ENCODE peak calls at places on chromosomes 2 and 18, in five cellular contexts. One of them, this sample, is unnamed.

GRCh38 chr2:26492749-26493515 is 15.0 kb upstream of the OTOF start:
- DNase-seq in uterus: no peak
- DNase-seq in fibroblast of pulmonary artery: no peak
- DNase-seq in pancreas: no peak
- DNase-seq in neural crest cell: no peak
- DNase-seq in this sample: no peak

GRCh38 chr18:35610089-35610488 is 28.5 kb downstream of the GALNT1 start:
- DNase-seq in pancreas: no peak
- DNase-seq in uterus: no peak
- DNase-seq in fibroblast of pulmonary artery: no peak
- DNase-seq in neural crest cell: no peak
- DNase-seq in this sample: no peak

GRCh38 chr2:239274391-239275001 is 126.3 kb downstream of the HDAC4 start:
- DNase-seq in uterus: peak; percentile 53
- DNase-seq in pancreas: no peak
- DNase-seq in neural crest cell: no peak
- DNase-seq in fibroblast of pulmonary artery: peak; percentile 53
- DNase-seq in this sample: no peak

GRCh38 chr2:26843041-26843440 is 4.9 kb upstream of the DPYSL5 start:
- DNase-seq in neural crest cell: no peak
- DNase-seq in fibroblast of pulmonary artery: no peak
- DNase-seq in pancreas: no peak
- DNase-seq in uterus: no peak
- DNase-seq in this sample: no peak

GRCh38 chr2:64262068-64262467 is 117.8 kb upstream of the PELI1 start:
- DNase-seq in neural crest cell: no peak
- DNase-seq in uterus: peak; percentile 46
- DNase-seq in fibroblast of pulmonary artery: peak; percentile 55
- DNase-seq in pancreas: no peak
- DNase-seq in this sample: no peak

GRCh38 chr2:152649997-152650396 is 67.3 kb downstream of the PRPF40A start:
- DNase-seq in uterus: no peak
- DNase-seq in fibroblast of pulmonary artery: no peak
- DNase-seq in neural crest cell: no peak
- DNase-seq in pancreas: no peak
- DNase-seq in this sample: no peak

GRCh38 chr2:233243348-233243747 is 8.1 kb upstream of the ATG16L1 start:
- DNase-seq in fibroblast of pulmonary artery: no peak
- DNase-seq in neural crest cell: no peak
- DNase-seq in uterus: no peak
- DNase-seq in pancreas: no peak
- DNase-seq in this sample: no peak

GRCh38 chr2:119512946-119513345 is 11.3 kb downstream of the SCTR start:
- DNase-seq in uterus: no peak
- DNase-seq in pancreas: no peak
- DNase-seq in neural crest cell: no peak
- DNase-seq in fibroblast of pulmonary artery: no peak
- DNase-seq in this sample: no peak

GRCh38 chr18:5051207-5051606 is 145.8 kb downstream of the AKAIN1 start:
- DNase-seq in pancreas: no peak
- DNase-seq in uterus: no peak
- DNase-seq in neural crest cell: no peak
- DNase-seq in fibroblast of pulmonary artery: no peak
- DNase-seq in this sample: no peak

GRCh38 chr2:66506265-66506664 is 71.3 kb downstream of the MEIS1 start:
- DNase-seq in neural crest cell: no peak
- DNase-seq in fibroblast of pulmonary artery: no peak
- DNase-seq in pancreas: peak; percentile 36
- DNase-seq in uterus: no peak
- DNase-seq in this sample: no peak

GRCh38 chr2:150612957-150613710 is 125.7 kb upstream of the RND3 start:
- DNase-seq in pancreas: no peak
- DNase-seq in fibroblast of pulmonary artery: no peak
- DNase-seq in neural crest cell: no peak
- DNase-seq in uterus: no peak
- DNase-seq in this sample: no peak

GRCh38 chr2:13006829-13007715 is 290.3 kb downstream of the TRIB2 start:
- DNase-seq in uterus: peak; percentile 76
- DNase-seq in fibroblast of pulmonary artery: peak; percentile 86
- DNase-seq in pancreas: peak; percentile 29
- DNase-seq in neural crest cell: peak; percentile 76
- DNase-seq in this sample: peak; percentile 13

GRCh38 chr2:27303093-27304025 is 4.9 kb downstream of the UCN start:
- DNase-seq in fibroblast of pulmonary artery: peak; percentile 80
- DNase-seq in pancreas: peak; percentile 51
- DNase-seq in neural crest cell: peak; percentile 51
- DNase-seq in uterus: peak; percentile 51
- DNase-seq in this sample: no peak

GRCh38 chr2:8146329-8147048 is 535.4 kb upstream of the ID2 start:
- DNase-seq in pancreas: peak; percentile 37
- DNase-seq in fibroblast of pulmonary artery: peak; percentile 29
- DNase-seq in neural crest cell: no peak
- DNase-seq in uterus: no peak
- DNase-seq in this sample: no peak

GRCh38 chr2:68371138-68371537 is 6.1 kb downstream of the PLEK start:
- DNase-seq in pancreas: no peak
- DNase-seq in fibroblast of pulmonary artery: no peak
- DNase-seq in neural crest cell: no peak
- DNase-seq in uterus: no peak
- DNase-seq in this sample: no peak

GRCh38 chr2:37203708-37204107 is 7.4 kb downstream of the CEBPZOS start:
- DNase-seq in pancreas: no peak
- DNase-seq in neural crest cell: no peak
- DNase-seq in fibroblast of pulmonary artery: no peak
- DNase-seq in uterus: no peak
- DNase-seq in this sample: no peak

GRCh38 chr18:23872701-23873550 is 141.6 kb upstream of the TTC39C start:
- DNase-seq in fibroblast of pulmonary artery: no peak
- DNase-seq in pancreas: peak; percentile 26
- DNase-seq in uterus: no peak
- DNase-seq in neural crest cell: no peak
- DNase-seq in this sample: no peak

GRCh38 chr18:10299686-10300085 is 154.7 kb upstream of the APCDD1 start:
- DNase-seq in fibroblast of pulmonary artery: no peak
- DNase-seq in uterus: no peak
- DNase-seq in pancreas: no peak
- DNase-seq in neural crest cell: no peak
- DNase-seq in this sample: no peak

GRCh38 chr2:66915237-66915636 is 480.3 kb downstream of the MEIS1 start:
- DNase-seq in pancreas: no peak
- DNase-seq in fibroblast of pulmonary artery: no peak
- DNase-seq in neural crest cell: no peak
- DNase-seq in uterus: no peak
- DNase-seq in this sample: no peak

GRCh38 chr2:151669585-151670081 is 64.6 kb downstream of the NEB start:
- DNase-seq in pancreas: no peak
- DNase-seq in neural crest cell: no peak
- DNase-seq in fibroblast of pulmonary artery: peak; percentile 5
- DNase-seq in uterus: no peak
- DNase-seq in this sample: no peak

GRCh38 chr2:98012561-98012979 is 16.8 kb upstream of the TMEM131 start:
- DNase-seq in neural crest cell: no peak
- DNase-seq in uterus: no peak
- DNase-seq in pancreas: no peak
- DNase-seq in fibroblast of pulmonary artery: no peak
- DNase-seq in this sample: peak; percentile 86

GRCh38 chr2:59583173-59583765 is 970.2 kb downstream of the BCL11A start:
- DNase-seq in fibroblast of pulmonary artery: no peak
- DNase-seq in pancreas: no peak
- DNase-seq in uterus: no peak
- DNase-seq in neural crest cell: no peak
- DNase-seq in this sample: no peak

GRCh38 chr2:59585657-59586056 is 967.8 kb downstream of the BCL11A start:
- DNase-seq in fibroblast of pulmonary artery: no peak
- DNase-seq in neural crest cell: no peak
- DNase-seq in pancreas: no peak
- DNase-seq in uterus: no peak
- DNase-seq in this sample: no peak

GRCh38 chr2:59589881-59590280 is 963.6 kb downstream of the BCL11A start:
- DNase-seq in fibroblast of pulmonary artery: no peak
- DNase-seq in pancreas: no peak
- DNase-seq in uterus: peak; percentile 18
- DNase-seq in neural crest cell: no peak
- DNase-seq in this sample: no peak

GRCh38 chr2:59590802-59591201 is 962.7 kb downstream of the BCL11A start:
- DNase-seq in fibroblast of pulmonary artery: no peak
- DNase-seq in uterus: no peak
- DNase-seq in neural crest cell: no peak
- DNase-seq in pancreas: no peak
- DNase-seq in this sample: no peak

GRCh38 chr2:59584958-59585357 is 968.5 kb downstream of the BCL11A start:
- DNase-seq in fibroblast of pulmonary artery: no peak
- DNase-seq in neural crest cell: peak; percentile 5
- DNase-seq in pancreas: no peak
- DNase-seq in uterus: no peak
- DNase-seq in this sample: no peak
- TF ChIP-seq CTCF in fibroblast of pulmonary artery: no peak
- TF ChIP-seq CTCF in neural crest cell: peak; percentile 46
- TF ChIP-seq CTCF in pancreas: no peak
- TF ChIP-seq CTCF in uterus: no peak
- TF ChIP-seq CTCF in this sample: peak; percentile 40

GRCh38 chr2:74554821-74555531 is 456 bp downstream of the DOK1 start:
- DNase-seq in uterus: peak; percentile 43
- DNase-seq in fibroblast of pulmonary artery: no peak
- DNase-seq in pancreas: peak; percentile 56
- DNase-seq in neural crest cell: peak; percentile 49
- DNase-seq in this sample: no peak
- TF ChIP-seq CTCF in uterus: no peak
- TF ChIP-seq CTCF in fibroblast of pulmonary artery: no peak
- TF ChIP-seq CTCF in pancreas: no peak
- TF ChIP-seq CTCF in neural crest cell: peak; percentile 26
- TF ChIP-seq CTCF in this sample: no peak

GRCh38 chr2:140242889-140243288 is 1462.7 kb upstream of the NXPH2 start:
- DNase-seq in neural crest cell: no peak
- DNase-seq in uterus: no peak
- DNase-seq in pancreas: no peak
- DNase-seq in fibroblast of pulmonary artery: no peak
- DNase-seq in this sample: no peak
- TF ChIP-seq CTCF in neural crest cell: no peak
- TF ChIP-seq CTCF in uterus: no peak
- TF ChIP-seq CTCF in pancreas: no peak
- TF ChIP-seq CTCF in fibroblast of pulmonary artery: no peak
- TF ChIP-seq CTCF in this sample: no peak

DNA sequence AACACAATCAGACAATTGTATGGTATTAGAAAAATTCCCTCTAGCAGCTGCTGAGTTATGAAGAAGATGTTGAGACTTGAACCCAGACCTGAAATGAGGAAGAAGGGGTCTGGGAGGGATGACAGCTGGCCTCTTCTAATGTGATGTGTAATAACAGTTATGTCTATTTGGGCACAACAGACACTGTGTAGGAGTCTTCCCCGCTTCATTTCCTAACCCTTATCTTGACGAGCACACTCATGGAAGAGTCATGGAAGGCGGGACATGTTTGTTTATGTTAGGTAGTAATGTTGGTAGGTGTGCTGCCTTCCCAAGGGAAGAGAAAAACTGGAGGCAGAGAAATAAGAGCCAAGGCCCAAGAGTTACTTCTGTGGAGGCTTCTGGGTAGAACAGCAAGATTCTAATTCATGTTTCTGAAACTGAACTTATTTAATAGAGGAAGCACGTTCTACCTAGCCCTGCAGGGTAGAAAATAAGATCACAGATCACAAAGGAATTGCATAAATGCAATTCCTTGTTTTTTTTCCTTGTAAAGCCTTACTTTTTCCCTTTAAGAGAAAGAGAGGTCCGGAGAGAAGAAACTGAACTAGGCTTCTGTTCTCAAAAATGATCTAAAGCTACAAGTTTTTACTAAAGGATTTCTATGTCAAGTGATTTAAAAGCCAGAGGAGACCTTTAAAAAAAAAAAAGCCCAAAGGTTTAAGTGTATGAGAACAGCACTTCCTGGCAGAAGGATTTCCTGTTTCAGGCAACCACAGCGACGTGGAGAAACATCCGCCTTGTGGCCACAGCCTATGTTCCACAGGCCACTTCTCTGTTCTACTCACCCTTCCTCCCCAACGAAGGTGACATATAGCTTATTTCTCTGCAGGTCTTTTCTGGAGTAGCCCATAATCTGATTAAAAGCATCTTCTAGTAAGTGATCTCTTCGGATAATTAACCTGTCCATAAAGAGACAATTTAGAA is 68.5 kb upstream of the STK17B start:
- DNase-seq in fibroblast of pulmonary artery: peak; percentile 88
- DNase-seq in pancreas: peak; percentile 55
- DNase-seq in neural crest cell: no peak
- DNase-seq in uterus: peak; percentile 42
- DNase-seq in this sample: peak; percentile 86
- TF ChIP-seq CTCF in fibroblast of pulmonary artery: peak; percentile 29
- TF ChIP-seq CTCF in pancreas: no peak
- TF ChIP-seq CTCF in neural crest cell: no peak
- TF ChIP-seq CTCF in uterus: no peak
- TF ChIP-seq CTCF in this sample: peak; percentile 12